ENCODE peak calls at places on chromosomes 6 and 20, in ten cellular contexts. One of them, this sample, is unnamed.
A peak's percentile ranks its signal among the peaks of the same experiment; 100 is the strongest.

GRCh38 chr6:6707143-6707542 is 118.6 kb downstream of the LY86 start:
- DNase-seq in endothelial cell: no peak
- DNase-seq in AG04449: no peak
- DNase-seq in astrocyte of the spinal cord: no peak
- DNase-seq in fibroblast of the aortic adventitia: no peak
- DNase-seq in heart left ventricle: no peak
- DNase-seq in upper lobe of right lung: no peak
- DNase-seq in heart right ventricle: no peak
- DNase-seq in tibial nerve: no peak
- DNase-seq in dorsolateral prefrontal cortex: no peak
- DNase-seq in this sample: no peak

GRCh38 chr6:133757330-133757729 is 131.6 kb upstream of the TCF21 start:
- DNase-seq in endothelial cell: no peak
- DNase-seq in AG04449: no peak
- DNase-seq in astrocyte of the spinal cord: no peak
- DNase-seq in fibroblast of the aortic adventitia: peak; percentile 76
- DNase-seq in heart left ventricle: no peak
- DNase-seq in upper lobe of right lung: no peak
- DNase-seq in heart right ventricle: no peak
- DNase-seq in tibial nerve: no peak
- DNase-seq in dorsolateral prefrontal cortex: no peak
- DNase-seq in this sample: no peak

GRCh38 chr6:115847671-115848070 is 213.0 kb downstream of the FRK start:
- DNase-seq in endothelial cell: no peak
- DNase-seq in AG04449: no peak
- DNase-seq in astrocyte of the spinal cord: no peak
- DNase-seq in fibroblast of the aortic adventitia: no peak
- DNase-seq in heart left ventricle: no peak
- DNase-seq in upper lobe of right lung: no peak
- DNase-seq in heart right ventricle: no peak
- DNase-seq in tibial nerve: no peak
- DNase-seq in dorsolateral prefrontal cortex: no peak
- DNase-seq in this sample: no peak

GRCh38 chr20:16007978-16008377 is 565.3 kb downstream of the KIF16B start:
- DNase-seq in endothelial cell: no peak
- DNase-seq in AG04449: no peak
- DNase-seq in astrocyte of the spinal cord: no peak
- DNase-seq in fibroblast of the aortic adventitia: no peak
- DNase-seq in heart left ventricle: no peak
- DNase-seq in upper lobe of right lung: no peak
- DNase-seq in heart right ventricle: no peak
- DNase-seq in tibial nerve: no peak
- DNase-seq in dorsolateral prefrontal cortex: no peak
- DNase-seq in this sample: no peak

GRCh38 chr6:134347916-134348805 is 30.2 kb upstream of the SGK1 start:
- DNase-seq in endothelial cell: no peak
- DNase-seq in AG04449: peak; percentile 98
- DNase-seq in astrocyte of the spinal cord: peak; percentile 99
- DNase-seq in fibroblast of the aortic adventitia: peak; percentile 93
- DNase-seq in heart left ventricle: peak; percentile 32
- DNase-seq in upper lobe of right lung: no peak
- DNase-seq in heart right ventricle: peak; percentile 20
- DNase-seq in tibial nerve: peak; percentile 84
- DNase-seq in dorsolateral prefrontal cortex: peak; percentile 36
- DNase-seq in this sample: no peak

GRCh38 chr20:24720957-24721356 is 228.1 kb upstream of the CST7 start:
- DNase-seq in endothelial cell: no peak
- DNase-seq in AG04449: no peak
- DNase-seq in astrocyte of the spinal cord: no peak
- DNase-seq in fibroblast of the aortic adventitia: no peak
- DNase-seq in heart left ventricle: no peak
- DNase-seq in upper lobe of right lung: no peak
- DNase-seq in heart right ventricle: no peak
- DNase-seq in tibial nerve: no peak
- DNase-seq in dorsolateral prefrontal cortex: no peak
- DNase-seq in this sample: no peak

GRCh38 chr6:150263765-150264415 is 104.9 kb upstream of the IYD start:
- DNase-seq in endothelial cell: no peak
- DNase-seq in AG04449: no peak
- DNase-seq in astrocyte of the spinal cord: no peak
- DNase-seq in fibroblast of the aortic adventitia: no peak
- DNase-seq in heart left ventricle: no peak
- DNase-seq in upper lobe of right lung: no peak
- DNase-seq in heart right ventricle: no peak
- DNase-seq in tibial nerve: no peak
- DNase-seq in dorsolateral prefrontal cortex: no peak
- DNase-seq in this sample: no peak

GRCh38 chr6:5472583-5472982 is 211.3 kb downstream of the FARS2 start:
- DNase-seq in endothelial cell: no peak
- DNase-seq in AG04449: no peak
- DNase-seq in astrocyte of the spinal cord: no peak
- DNase-seq in fibroblast of the aortic adventitia: no peak
- DNase-seq in heart left ventricle: no peak
- DNase-seq in upper lobe of right lung: no peak
- DNase-seq in heart right ventricle: no peak
- DNase-seq in tibial nerve: no peak
- DNase-seq in dorsolateral prefrontal cortex: no peak
- DNase-seq in this sample: no peak

GRCh38 chr20:19757973-19758887 is at the start of gene RIN2:
- DNase-seq in endothelial cell: peak; percentile 96
- DNase-seq in AG04449: no peak
- DNase-seq in astrocyte of the spinal cord: peak; percentile 93
- DNase-seq in fibroblast of the aortic adventitia: peak; percentile 85
- DNase-seq in heart left ventricle: peak; percentile 94
- DNase-seq in upper lobe of right lung: peak; percentile 95
- DNase-seq in heart right ventricle: peak; percentile 94
- DNase-seq in tibial nerve: peak; percentile 71
- DNase-seq in dorsolateral prefrontal cortex: peak; percentile 67
- DNase-seq in this sample: peak; percentile 95

GRCh38 chr6:119347466-119348307 is 1.9 kb downstream of the MAN1A1 start:
- DNase-seq in endothelial cell: no peak
- DNase-seq in AG04449: no peak
- DNase-seq in astrocyte of the spinal cord: no peak
- DNase-seq in fibroblast of the aortic adventitia: peak; percentile 19
- DNase-seq in heart left ventricle: peak; percentile 44
- DNase-seq in upper lobe of right lung: peak; percentile 74
- DNase-seq in heart right ventricle: peak; percentile 24
- DNase-seq in tibial nerve: no peak
- DNase-seq in dorsolateral prefrontal cortex: no peak
- DNase-seq in this sample: peak; percentile 9

GRCh38 chr6:27650620-27651370 is 177.9 kb upstream of the ZNF184 start:
- DNase-seq in endothelial cell: peak; percentile 78
- DNase-seq in AG04449: no peak
- DNase-seq in astrocyte of the spinal cord: peak; percentile 4
- DNase-seq in fibroblast of the aortic adventitia: peak; percentile 26
- DNase-seq in heart left ventricle: no peak
- DNase-seq in upper lobe of right lung: no peak
- DNase-seq in heart right ventricle: no peak
- DNase-seq in tibial nerve: no peak
- DNase-seq in dorsolateral prefrontal cortex: no peak
- DNase-seq in this sample: peak; percentile 79
- TF ChIP-seq CTCF in endothelial cell: peak; percentile 56
- TF ChIP-seq CTCF in AG04449: no peak
- TF ChIP-seq CTCF in astrocyte of the spinal cord: peak; percentile 30
- TF ChIP-seq CTCF in fibroblast of the aortic adventitia: no peak
- TF ChIP-seq CTCF in heart left ventricle: no peak
- TF ChIP-seq CTCF in upper lobe of right lung: no peak
- TF ChIP-seq CTCF in heart right ventricle: no peak
- TF ChIP-seq CTCF in tibial nerve: no peak
- TF ChIP-seq CTCF in dorsolateral prefrontal cortex: no peak
- TF ChIP-seq CTCF in this sample: peak; percentile 48

GRCh38 chr6:100115702-100116101 is 121.7 kb upstream of the MCHR2 start:
- DNase-seq in endothelial cell: no peak
- DNase-seq in AG04449: no peak
- DNase-seq in astrocyte of the spinal cord: no peak
- DNase-seq in fibroblast of the aortic adventitia: no peak
- DNase-seq in heart left ventricle: no peak
- DNase-seq in upper lobe of right lung: no peak
- DNase-seq in heart right ventricle: no peak
- DNase-seq in tibial nerve: no peak
- DNase-seq in dorsolateral prefrontal cortex: no peak
- DNase-seq in this sample: no peak

GRCh38 chr6:100116409-100117194 is 122.6 kb upstream of the MCHR2 start:
- DNase-seq in endothelial cell: peak; percentile 55
- DNase-seq in AG04449: no peak
- DNase-seq in astrocyte of the spinal cord: peak; percentile 83
- DNase-seq in fibroblast of the aortic adventitia: peak; percentile 87
- DNase-seq in heart left ventricle: no peak
- DNase-seq in upper lobe of right lung: no peak
- DNase-seq in heart right ventricle: peak; percentile 29
- DNase-seq in tibial nerve: no peak
- DNase-seq in dorsolateral prefrontal cortex: peak; percentile 53
- DNase-seq in this sample: peak; percentile 41

GRCh38 chr6:100117680-100118079 is 123.7 kb upstream of the MCHR2 start:
- DNase-seq in endothelial cell: no peak
- DNase-seq in AG04449: no peak
- DNase-seq in astrocyte of the spinal cord: no peak
- DNase-seq in fibroblast of the aortic adventitia: no peak
- DNase-seq in heart left ventricle: no peak
- DNase-seq in upper lobe of right lung: no peak
- DNase-seq in heart right ventricle: no peak
- DNase-seq in tibial nerve: no peak
- DNase-seq in dorsolateral prefrontal cortex: no peak
- DNase-seq in this sample: no peak

GRCh38 chr6:100119261-100119660 is 125.2 kb upstream of the MCHR2 start:
- DNase-seq in endothelial cell: no peak
- DNase-seq in AG04449: no peak
- DNase-seq in astrocyte of the spinal cord: no peak
- DNase-seq in fibroblast of the aortic adventitia: no peak
- DNase-seq in heart left ventricle: no peak
- DNase-seq in upper lobe of right lung: no peak
- DNase-seq in heart right ventricle: no peak
- DNase-seq in tibial nerve: no peak
- DNase-seq in dorsolateral prefrontal cortex: no peak
- DNase-seq in this sample: no peak

DNA sequence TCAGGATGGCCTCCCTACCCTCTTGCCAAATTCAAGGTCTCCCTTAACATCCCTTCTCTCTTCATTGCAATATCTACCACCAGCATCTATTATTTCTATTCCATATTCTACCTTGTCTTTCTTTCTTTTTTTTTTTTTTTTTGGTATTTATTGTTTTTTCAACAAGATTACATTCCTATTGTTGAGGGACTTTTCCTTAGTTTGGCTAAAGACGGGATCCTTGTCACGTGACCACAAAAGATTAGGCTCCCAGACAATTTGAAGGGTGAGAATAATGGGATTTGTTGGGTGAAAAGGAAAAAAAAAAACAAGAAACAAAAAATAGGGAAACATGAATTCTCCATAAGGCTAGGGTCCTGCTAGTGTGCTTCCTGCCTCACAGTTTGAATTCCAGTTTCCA is 124.3 kb upstream of the MCHR2 start:
- DNase-seq in endothelial cell: no peak
- DNase-seq in AG04449: no peak
- DNase-seq in astrocyte of the spinal cord: no peak
- DNase-seq in fibroblast of the aortic adventitia: no peak
- DNase-seq in heart left ventricle: no peak
- DNase-seq in upper lobe of right lung: no peak
- DNase-seq in heart right ventricle: no peak
- DNase-seq in tibial nerve: no peak
- DNase-seq in dorsolateral prefrontal cortex: no peak
- DNase-seq in this sample: no peak
- TF ChIP-seq CTCF in endothelial cell: no peak
- TF ChIP-seq CTCF in AG04449: no peak
- TF ChIP-seq CTCF in astrocyte of the spinal cord: no peak
- TF ChIP-seq CTCF in fibroblast of the aortic adventitia: no peak
- TF ChIP-seq CTCF in heart left ventricle: no peak
- TF ChIP-seq CTCF in upper lobe of right lung: no peak
- TF ChIP-seq CTCF in heart right ventricle: no peak
- TF ChIP-seq CTCF in tibial nerve: no peak
- TF ChIP-seq CTCF in dorsolateral prefrontal cortex: no peak
- TF ChIP-seq CTCF in this sample: no peak

DNA sequence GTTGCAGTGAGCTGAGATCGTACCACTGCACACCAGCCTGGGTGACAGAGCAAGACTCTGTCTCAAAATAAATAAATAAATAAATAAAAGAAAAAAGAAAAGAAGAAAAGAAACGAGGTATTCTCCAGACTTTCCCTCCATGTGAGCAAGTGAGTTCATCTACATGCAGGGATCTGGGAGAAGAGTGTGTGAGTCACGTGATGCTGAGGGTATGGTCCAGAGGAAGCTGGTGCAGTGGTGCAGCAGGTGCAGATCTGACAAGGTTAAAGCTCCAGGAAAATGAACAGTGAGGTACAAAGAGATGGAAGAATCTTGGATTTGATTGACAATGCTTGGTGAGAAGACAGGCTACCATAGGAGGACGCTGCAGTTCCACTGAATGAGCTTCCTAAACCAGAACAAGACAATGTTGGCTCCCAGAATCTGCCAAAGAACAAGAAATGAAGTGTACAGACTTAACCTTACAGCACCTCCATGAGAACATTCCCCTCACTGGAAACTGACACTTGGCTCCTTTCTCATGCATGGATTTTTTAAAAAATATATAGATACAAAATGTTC is 79.5 kb upstream of the BTBD3 start:
- DNase-seq in endothelial cell: no peak
- DNase-seq in AG04449: no peak
- DNase-seq in astrocyte of the spinal cord: no peak
- DNase-seq in fibroblast of the aortic adventitia: no peak
- DNase-seq in heart left ventricle: no peak
- DNase-seq in upper lobe of right lung: no peak
- DNase-seq in heart right ventricle: no peak
- DNase-seq in tibial nerve: no peak
- DNase-seq in dorsolateral prefrontal cortex: no peak
- DNase-seq in this sample: no peak
- TF ChIP-seq CTCF in endothelial cell: no peak
- TF ChIP-seq CTCF in AG04449: no peak
- TF ChIP-seq CTCF in astrocyte of the spinal cord: no peak
- TF ChIP-seq CTCF in fibroblast of the aortic adventitia: no peak
- TF ChIP-seq CTCF in heart left ventricle: no peak
- TF ChIP-seq CTCF in upper lobe of right lung: no peak
- TF ChIP-seq CTCF in heart right ventricle: no peak
- TF ChIP-seq CTCF in tibial nerve: no peak
- TF ChIP-seq CTCF in dorsolateral prefrontal cortex: no peak
- TF ChIP-seq CTCF in this sample: no peak

DNA sequence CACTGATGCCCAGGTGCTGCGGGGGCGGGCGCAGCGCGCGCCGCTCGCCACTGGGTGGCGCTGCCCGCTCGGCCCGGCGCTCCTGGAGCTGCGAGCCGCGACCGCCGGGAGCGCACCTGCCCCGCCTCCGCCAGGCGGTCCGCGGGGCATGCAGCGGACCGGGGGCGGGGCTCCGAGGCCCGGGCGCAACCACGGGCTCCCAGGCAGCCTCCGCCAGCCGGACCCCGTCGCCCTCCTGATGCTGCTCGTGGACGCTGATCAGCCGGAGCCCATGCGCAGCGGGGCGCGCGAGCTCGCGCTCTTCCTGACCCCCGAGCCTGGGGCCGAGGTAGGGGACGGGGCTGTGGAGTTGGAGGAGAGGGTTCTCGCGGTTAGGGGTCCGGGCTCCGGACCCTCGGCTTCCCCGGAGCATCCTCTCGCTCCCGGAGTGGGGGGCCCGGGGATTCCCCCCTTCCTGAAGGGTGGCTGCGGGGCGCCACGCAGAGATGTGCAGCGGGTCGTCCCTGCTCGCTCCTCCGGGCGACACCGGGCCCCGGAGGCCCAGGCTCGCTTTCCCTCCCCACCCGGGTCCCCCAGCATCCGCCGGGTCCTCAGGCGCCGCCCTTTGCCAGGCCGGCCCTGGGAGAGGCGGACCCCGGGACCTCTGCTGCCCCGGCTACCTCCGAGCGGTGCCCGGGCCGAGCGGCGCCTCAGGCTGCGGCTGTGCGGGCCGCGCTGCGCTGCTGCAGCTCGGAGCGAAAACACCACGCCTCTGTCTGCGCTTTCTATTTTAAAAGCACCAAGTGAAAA is at the start of gene BCAS4:
- DNase-seq in endothelial cell: peak; percentile 90
- DNase-seq in AG04449: no peak
- DNase-seq in astrocyte of the spinal cord: peak; percentile 70
- DNase-seq in fibroblast of the aortic adventitia: peak; percentile 70
- DNase-seq in heart left ventricle: peak; percentile 58
- DNase-seq in upper lobe of right lung: peak; percentile 89
- DNase-seq in heart right ventricle: peak; percentile 34
- DNase-seq in tibial nerve: peak; percentile 45
- DNase-seq in dorsolateral prefrontal cortex: peak; percentile 42
- DNase-seq in this sample: peak; percentile 86
- TF ChIP-seq CTCF in endothelial cell: peak; percentile 80
- TF ChIP-seq CTCF in AG04449: peak; percentile 69
- TF ChIP-seq CTCF in astrocyte of the spinal cord: peak; percentile 66
- TF ChIP-seq CTCF in fibroblast of the aortic adventitia: peak; percentile 62
- TF ChIP-seq CTCF in heart left ventricle: peak; percentile 87
- TF ChIP-seq CTCF in upper lobe of right lung: peak; percentile 72
- TF ChIP-seq CTCF in heart right ventricle: peak; percentile 97
- TF ChIP-seq CTCF in tibial nerve: peak; percentile 99
- TF ChIP-seq CTCF in dorsolateral prefrontal cortex: peak; percentile 59
- TF ChIP-seq CTCF in this sample: no peak

This sample was measured in nephron progenitor cell.